ENCODE peak calls at places on chromosomes 2 and 18, in seven cellular contexts. One of them, this sample, is unnamed.

GRCh38 chr2:2187196-2187595 is 143.9 kb downstream of the MYT1L start:
- DNase-seq in colonic mucosa: no peak
- DNase-seq in progenitor cell of endocrine pancreas: no peak
- DNase-seq in CD4-positive, alpha-beta T cell: no peak
- DNase-seq in heart right ventricle: no peak
- DNase-seq in GM10248: no peak
- DNase-seq in adrenal gland: no peak
- DNase-seq in this sample: no peak

GRCh38 chr2:75808793-75809535 is 98.2 kb upstream of the GCFC2 start:
- DNase-seq in adrenal gland: no peak
- DNase-seq in progenitor cell of endocrine pancreas: no peak
- DNase-seq in heart right ventricle: no peak
- DNase-seq in CD4-positive, alpha-beta T cell: no peak
- DNase-seq in colonic mucosa: no peak
- DNase-seq in GM10248: no peak
- DNase-seq in this sample: no peak

GRCh38 chr2:185219981-185220380 is 518.6 kb upstream of the FSIP2 start:
- DNase-seq in progenitor cell of endocrine pancreas: no peak
- DNase-seq in colonic mucosa: no peak
- DNase-seq in GM10248: no peak
- DNase-seq in heart right ventricle: no peak
- DNase-seq in CD4-positive, alpha-beta T cell: no peak
- DNase-seq in adrenal gland: no peak
- DNase-seq in this sample: no peak

GRCh38 chr2:43402002-43402401 is 175.6 kb upstream of the ZFP36L2 start:
- DNase-seq in adrenal gland: no peak
- DNase-seq in colonic mucosa: no peak
- DNase-seq in heart right ventricle: no peak
- DNase-seq in GM10248: peak; percentile 62
- DNase-seq in CD4-positive, alpha-beta T cell: no peak
- DNase-seq in progenitor cell of endocrine pancreas: no peak
- DNase-seq in this sample: no peak

GRCh38 chr2:188983427-188984101 is 9.4 kb downstream of the COL3A1 start:
- DNase-seq in adrenal gland: no peak
- DNase-seq in GM10248: no peak
- DNase-seq in progenitor cell of endocrine pancreas: no peak
- DNase-seq in CD4-positive, alpha-beta T cell: no peak
- DNase-seq in heart right ventricle: no peak
- DNase-seq in colonic mucosa: no peak
- DNase-seq in this sample: no peak

GRCh38 chr2:190766581-190766980 is 114.0 kb upstream of the GLS start:
- DNase-seq in colonic mucosa: no peak
- DNase-seq in CD4-positive, alpha-beta T cell: no peak
- DNase-seq in GM10248: no peak
- DNase-seq in adrenal gland: no peak
- DNase-seq in progenitor cell of endocrine pancreas: no peak
- DNase-seq in heart right ventricle: no peak
- DNase-seq in this sample: no peak

GRCh38 chr18:54388203-54389142 is 30.8 kb downstream of the C18orf54 start:
- DNase-seq in GM10248: peak; percentile 17
- DNase-seq in colonic mucosa: peak; percentile 66
- DNase-seq in adrenal gland: peak; percentile 52
- DNase-seq in CD4-positive, alpha-beta T cell: no peak
- DNase-seq in heart right ventricle: no peak
- DNase-seq in progenitor cell of endocrine pancreas: no peak
- DNase-seq in this sample: no peak

GRCh38 chr18:9280854-9281253 is 53.7 kb upstream of the TWSG1 start:
- DNase-seq in GM10248: no peak
- DNase-seq in heart right ventricle: no peak
- DNase-seq in CD4-positive, alpha-beta T cell: no peak
- DNase-seq in colonic mucosa: no peak
- DNase-seq in adrenal gland: no peak
- DNase-seq in progenitor cell of endocrine pancreas: no peak
- DNase-seq in this sample: no peak

GRCh38 chr18:3150274-3150673 is 69.5 kb downstream of the MYOM1 start:
- DNase-seq in progenitor cell of endocrine pancreas: no peak
- DNase-seq in GM10248: no peak
- DNase-seq in CD4-positive, alpha-beta T cell: no peak
- DNase-seq in colonic mucosa: no peak
- DNase-seq in heart right ventricle: no peak
- DNase-seq in adrenal gland: no peak
- DNase-seq in this sample: no peak

GRCh38 chr18:35038881-35039491 is 2.2 kb upstream of the MAPRE2 start:
- DNase-seq in CD4-positive, alpha-beta T cell: no peak
- DNase-seq in colonic mucosa: no peak
- DNase-seq in heart right ventricle: no peak
- DNase-seq in progenitor cell of endocrine pancreas: no peak
- DNase-seq in GM10248: peak; percentile 30
- DNase-seq in adrenal gland: no peak
- DNase-seq in this sample: no peak

GRCh38 chr2:126963390-126963789 is 64.7 kb downstream of the TEX51 start:
- DNase-seq in adrenal gland: no peak
- DNase-seq in colonic mucosa: no peak
- DNase-seq in heart right ventricle: no peak
- DNase-seq in CD4-positive, alpha-beta T cell: no peak
- DNase-seq in GM10248: no peak
- DNase-seq in progenitor cell of endocrine pancreas: no peak
- DNase-seq in this sample: no peak

GRCh38 chr2:7811073-7811472 is 870.8 kb upstream of the ID2 start:
- DNase-seq in progenitor cell of endocrine pancreas: no peak
- DNase-seq in GM10248: no peak
- DNase-seq in colonic mucosa: no peak
- DNase-seq in adrenal gland: no peak
- DNase-seq in heart right ventricle: no peak
- DNase-seq in CD4-positive, alpha-beta T cell: no peak
- DNase-seq in this sample: no peak

GRCh38 chr2:220553150-220553549 is 925.7 kb downstream of the SLC4A3 start:
- DNase-seq in CD4-positive, alpha-beta T cell: no peak
- DNase-seq in progenitor cell of endocrine pancreas: no peak
- DNase-seq in GM10248: no peak
- DNase-seq in colonic mucosa: no peak
- DNase-seq in adrenal gland: no peak
- DNase-seq in heart right ventricle: no peak
- DNase-seq in this sample: no peak

GRCh38 chr2:205361272-205361671 is 321.0 kb upstream of the NRP2 start:
- DNase-seq in GM10248: no peak
- DNase-seq in colonic mucosa: no peak
- DNase-seq in adrenal gland: no peak
- DNase-seq in heart right ventricle: no peak
- DNase-seq in progenitor cell of endocrine pancreas: no peak
- DNase-seq in CD4-positive, alpha-beta T cell: no peak
- DNase-seq in this sample: no peak

GRCh38 chr18:3048121-3048520 is 35.2 kb upstream of the LPIN2 start:
- DNase-seq in progenitor cell of endocrine pancreas: no peak
- DNase-seq in CD4-positive, alpha-beta T cell: no peak
- DNase-seq in heart right ventricle: no peak
- DNase-seq in adrenal gland: no peak
- DNase-seq in colonic mucosa: no peak
- DNase-seq in GM10248: no peak
- DNase-seq in this sample: no peak

GRCh38 chr2:114821055-114821454 is 378.6 kb downstream of the DPP10 start:
- DNase-seq in adrenal gland: no peak
- DNase-seq in GM10248: no peak
- DNase-seq in heart right ventricle: no peak
- DNase-seq in progenitor cell of endocrine pancreas: no peak
- DNase-seq in CD4-positive, alpha-beta T cell: no peak
- DNase-seq in colonic mucosa: no peak
- DNase-seq in this sample: no peak

GRCh38 chr2:12196495-12196894 is 450.1 kb downstream of the LPIN1 start:
- DNase-seq in GM10248: no peak
- DNase-seq in adrenal gland: no peak
- DNase-seq in progenitor cell of endocrine pancreas: no peak
- DNase-seq in heart right ventricle: no peak
- DNase-seq in colonic mucosa: no peak
- DNase-seq in CD4-positive, alpha-beta T cell: no peak
- DNase-seq in this sample: no peak

GRCh38 chr18:10235553-10235952 is 218.9 kb upstream of the APCDD1 start:
- DNase-seq in progenitor cell of endocrine pancreas: no peak
- DNase-seq in colonic mucosa: peak; percentile 26
- DNase-seq in heart right ventricle: no peak
- DNase-seq in CD4-positive, alpha-beta T cell: no peak
- DNase-seq in adrenal gland: no peak
- DNase-seq in GM10248: no peak
- DNase-seq in this sample: no peak

GRCh38 chr18:1527805-1528204 is 623.1 kb downstream of the ADCYAP1 start:
- DNase-seq in colonic mucosa: no peak
- DNase-seq in CD4-positive, alpha-beta T cell: no peak
- DNase-seq in progenitor cell of endocrine pancreas: no peak
- DNase-seq in adrenal gland: no peak
- DNase-seq in GM10248: no peak
- DNase-seq in heart right ventricle: no peak
- DNase-seq in this sample: no peak

GRCh38 chr2:15748736-15749323 is 157.2 kb downstream of the DDX1 start:
- DNase-seq in colonic mucosa: peak; percentile 31
- DNase-seq in adrenal gland: peak; percentile 71
- DNase-seq in CD4-positive, alpha-beta T cell: no peak
- DNase-seq in heart right ventricle: no peak
- DNase-seq in progenitor cell of endocrine pancreas: no peak
- DNase-seq in GM10248: peak; percentile 63
- DNase-seq in this sample: peak; percentile 56

GRCh38 chr18:23479829-23480505 is 23.3 kb upstream of the RMC1 start:
- DNase-seq in colonic mucosa: no peak
- DNase-seq in GM10248: no peak
- DNase-seq in heart right ventricle: no peak
- DNase-seq in progenitor cell of endocrine pancreas: no peak
- DNase-seq in CD4-positive, alpha-beta T cell: no peak
- DNase-seq in adrenal gland: no peak
- DNase-seq in this sample: no peak

GRCh38 chr2:72979896-72980295 is 62.6 kb downstream of the EMX1 start:
- DNase-seq in CD4-positive, alpha-beta T cell: no peak
- DNase-seq in progenitor cell of endocrine pancreas: no peak
- DNase-seq in colonic mucosa: no peak
- DNase-seq in adrenal gland: no peak
- DNase-seq in heart right ventricle: no peak
- DNase-seq in GM10248: no peak
- DNase-seq in this sample: no peak

GRCh38 chr2:203918264-203918663 is 18.3 kb upstream of the ICOS start:
- DNase-seq in colonic mucosa: no peak
- DNase-seq in progenitor cell of endocrine pancreas: no peak
- DNase-seq in CD4-positive, alpha-beta T cell: no peak
- DNase-seq in GM10248: no peak
- DNase-seq in heart right ventricle: no peak
- DNase-seq in adrenal gland: no peak
- DNase-seq in this sample: no peak

GRCh38 chr2:168244318-168244717 is 3.1 kb downstream of the STK39 start:
- DNase-seq in heart right ventricle: no peak
- DNase-seq in CD4-positive, alpha-beta T cell: peak; percentile 41
- DNase-seq in GM10248: no peak
- DNase-seq in progenitor cell of endocrine pancreas: no peak
- DNase-seq in colonic mucosa: peak; percentile 68
- DNase-seq in adrenal gland: no peak
- DNase-seq in this sample: no peak

GRCh38 chr2:132692816-132693215 is 22.8 kb upstream of the LYPD1 start:
- DNase-seq in colonic mucosa: no peak
- DNase-seq in adrenal gland: no peak
- DNase-seq in progenitor cell of endocrine pancreas: no peak
- DNase-seq in GM10248: no peak
- DNase-seq in CD4-positive, alpha-beta T cell: no peak
- DNase-seq in heart right ventricle: no peak
- DNase-seq in this sample: no peak

GRCh38 chr2:8636041-8636491 is 45.8 kb upstream of the ID2 start:
- DNase-seq in adrenal gland: no peak
- DNase-seq in progenitor cell of endocrine pancreas: no peak
- DNase-seq in GM10248: no peak
- DNase-seq in CD4-positive, alpha-beta T cell: no peak
- DNase-seq in heart right ventricle: no peak
- DNase-seq in colonic mucosa: no peak
- DNase-seq in this sample: no peak

GRCh38 chr2:29317077-29317517 is 201.9 kb downstream of the CLIP4 start:
- DNase-seq in heart right ventricle: no peak
- DNase-seq in GM10248: peak; percentile 33
- DNase-seq in colonic mucosa: no peak
- DNase-seq in CD4-positive, alpha-beta T cell: no peak
- DNase-seq in adrenal gland: no peak
- DNase-seq in progenitor cell of endocrine pancreas: no peak
- DNase-seq in this sample: no peak

GRCh38 chr2:47654790-47655562 is 128.0 kb upstream of the MSH6 start:
- DNase-seq in colonic mucosa: no peak
- DNase-seq in CD4-positive, alpha-beta T cell: no peak
- DNase-seq in heart right ventricle: no peak
- DNase-seq in progenitor cell of endocrine pancreas: no peak
- DNase-seq in GM10248: peak; percentile 76
- DNase-seq in adrenal gland: no peak
- DNase-seq in this sample: no peak

GRCh38 chr2:163044116-163044515 is 205.5 kb upstream of the KCNH7 start:
- DNase-seq in CD4-positive, alpha-beta T cell: no peak
- DNase-seq in colonic mucosa: no peak
- DNase-seq in progenitor cell of endocrine pancreas: no peak
- DNase-seq in heart right ventricle: no peak
- DNase-seq in GM10248: no peak
- DNase-seq in adrenal gland: no peak
- DNase-seq in this sample: no peak

GRCh38 chr18:66749030-66749429 is 145.1 kb upstream of the CDH19 start:
- DNase-seq in heart right ventricle: no peak
- DNase-seq in adrenal gland: no peak
- DNase-seq in GM10248: no peak
- DNase-seq in colonic mucosa: no peak
- DNase-seq in progenitor cell of endocrine pancreas: no peak
- DNase-seq in CD4-positive, alpha-beta T cell: no peak
- DNase-seq in this sample: peak; percentile 26
- TF ChIP-seq CTCF in heart right ventricle: peak; percentile 27
- TF ChIP-seq CTCF in adrenal gland: peak; percentile 30
- TF ChIP-seq CTCF in GM10248: no peak
- TF ChIP-seq CTCF in colonic mucosa: peak; percentile 19
- TF ChIP-seq CTCF in progenitor cell of endocrine pancreas: no peak
- TF ChIP-seq CTCF in CD4-positive, alpha-beta T cell: no peak
- TF ChIP-seq CTCF in this sample: no peak

GRCh38 chr18:12592597-12593127 is 65.2 kb downstream of the SPIRE1 start:
- DNase-seq in colonic mucosa: no peak
- DNase-seq in GM10248: no peak
- DNase-seq in adrenal gland: no peak
- DNase-seq in CD4-positive, alpha-beta T cell: no peak
- DNase-seq in heart right ventricle: no peak
- DNase-seq in progenitor cell of endocrine pancreas: no peak
- DNase-seq in this sample: no peak
- TF ChIP-seq CTCF in colonic mucosa: no peak
- TF ChIP-seq CTCF in GM10248: no peak
- TF ChIP-seq CTCF in adrenal gland: no peak
- TF ChIP-seq CTCF in CD4-positive, alpha-beta T cell: no peak
- TF ChIP-seq CTCF in heart right ventricle: no peak
- TF ChIP-seq CTCF in progenitor cell of endocrine pancreas: no peak
- TF ChIP-seq CTCF in this sample: no peak

GRCh38 chr2:166627893-166628292 is 133.8 kb upstream of the SCN7A start:
- DNase-seq in adrenal gland: no peak
- DNase-seq in progenitor cell of endocrine pancreas: no peak
- DNase-seq in CD4-positive, alpha-beta T cell: no peak
- DNase-seq in colonic mucosa: no peak
- DNase-seq in GM10248: no peak
- DNase-seq in heart right ventricle: no peak
- DNase-seq in this sample: no peak
- TF ChIP-seq CTCF in adrenal gland: no peak
- TF ChIP-seq CTCF in progenitor cell of endocrine pancreas: no peak
- TF ChIP-seq CTCF in CD4-positive, alpha-beta T cell: no peak
- TF ChIP-seq CTCF in colonic mucosa: no peak
- TF ChIP-seq CTCF in GM10248: no peak
- TF ChIP-seq CTCF in heart right ventricle: no peak
- TF ChIP-seq CTCF in this sample: no peak

DNA sequence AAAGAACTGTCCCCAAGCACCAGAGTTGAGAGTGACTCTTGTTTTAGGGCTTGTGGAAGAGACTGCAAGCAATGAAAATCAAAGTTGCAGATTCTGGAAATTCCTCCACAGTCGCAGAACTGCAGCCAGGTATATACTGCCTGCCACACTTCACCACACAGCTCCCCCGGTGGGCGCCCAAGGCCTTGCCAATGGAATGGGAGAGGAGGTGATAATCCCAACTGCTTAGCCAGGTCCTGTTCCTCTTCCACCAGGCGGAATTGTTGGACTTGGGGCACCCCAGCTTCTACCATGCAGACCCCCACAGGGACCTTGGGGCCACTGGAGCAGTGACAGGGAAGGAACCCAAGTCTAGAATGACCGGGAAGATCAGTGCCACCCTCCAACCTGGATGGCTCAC is 4.8 kb upstream of the PDIA6 start:
- DNase-seq in adrenal gland: peak; percentile 37
- DNase-seq in colonic mucosa: no peak
- DNase-seq in GM10248: no peak
- DNase-seq in CD4-positive, alpha-beta T cell: no peak
- DNase-seq in heart right ventricle: no peak
- DNase-seq in progenitor cell of endocrine pancreas: no peak
- DNase-seq in this sample: no peak
- TF ChIP-seq CTCF in adrenal gland: no peak
- TF ChIP-seq CTCF in colonic mucosa: no peak
- TF ChIP-seq CTCF in GM10248: peak; percentile 18
- TF ChIP-seq CTCF in CD4-positive, alpha-beta T cell: peak; percentile 28
- TF ChIP-seq CTCF in heart right ventricle: peak; percentile 15
- TF ChIP-seq CTCF in progenitor cell of endocrine pancreas: peak; percentile 56
- TF ChIP-seq CTCF in this sample: no peak

This sample was measured in testis.